ENCODE peak calls at places on chromosomes 6 and 20, in five cellular contexts. One of them, this sample, is unnamed.

GRCh38 chr6:108383967-108384366 is 89.1 kb downstream of the AFG1L start:
- DNase-seq in GM10248: no peak
- DNase-seq in NCI-H1436: no peak
- DNase-seq in tibial nerve: no peak
- DNase-seq in ELR: no peak
- DNase-seq in this sample: no peak

GRCh38 chr20:47535088-47535487 is 33.4 kb downstream of the NCOA3 start:
- DNase-seq in GM10248: no peak
- DNase-seq in tibial nerve: no peak
- DNase-seq in ELR: peak
- DNase-seq in NCI-H1436: no peak
- DNase-seq in this sample: no peak

GRCh38 chr6:109740787-109741186 is 49.7 kb downstream of the FIG4 start:
- DNase-seq in tibial nerve: no peak
- DNase-seq in NCI-H1436: no peak
- DNase-seq in ELR: no peak
- DNase-seq in GM10248: no peak
- DNase-seq in this sample: no peak

GRCh38 chr20:1427457-1428054 is 34.7 kb upstream of the FKBP1A start:
- DNase-seq in tibial nerve: no peak
- DNase-seq in NCI-H1436: peak
- DNase-seq in ELR: no peak
- DNase-seq in GM10248: no peak
- DNase-seq in this sample: no peak

GRCh38 chr6:43621078-43621835 is 7.8 kb downstream of the GTPBP2 start:
- DNase-seq in NCI-H1436: no peak
- DNase-seq in GM10248: no peak
- DNase-seq in tibial nerve: no peak
- DNase-seq in ELR: no peak
- DNase-seq in this sample: no peak

GRCh38 chr20:9474835-9475413 is 39.5 kb upstream of the LAMP5 start:
- DNase-seq in ELR: peak
- DNase-seq in NCI-H1436: no peak
- DNase-seq in GM10248: no peak
- DNase-seq in tibial nerve: no peak
- DNase-seq in this sample: no peak

GRCh38 chr20:11691766-11692165 is 225.9 kb upstream of the BTBD3 start:
- DNase-seq in NCI-H1436: no peak
- DNase-seq in tibial nerve: no peak
- DNase-seq in ELR: no peak
- DNase-seq in GM10248: no peak
- DNase-seq in this sample: no peak

GRCh38 chr6:2469428-2469827 is 224.0 kb upstream of the GMDS start:
- DNase-seq in NCI-H1436: no peak
- DNase-seq in ELR: no peak
- DNase-seq in GM10248: no peak
- DNase-seq in tibial nerve: no peak
- DNase-seq in this sample: no peak

GRCh38 chr20:37669773-37670236 is 24.0 kb upstream of the CTNNBL1 start:
- DNase-seq in tibial nerve: no peak
- DNase-seq in NCI-H1436: no peak
- DNase-seq in ELR: no peak
- DNase-seq in GM10248: no peak
- DNase-seq in this sample: no peak

GRCh38 chr6:35082733-35083403 is 58.3 kb downstream of the TCP11 start:
- DNase-seq in GM10248: no peak
- DNase-seq in NCI-H1436: no peak
- DNase-seq in tibial nerve: no peak
- DNase-seq in ELR: no peak
- DNase-seq in this sample: peak

GRCh38 chr6:169957351-169957963 is 206.0 kb downstream of the ERMARD start:
- DNase-seq in ELR: no peak
- DNase-seq in GM10248: no peak
- DNase-seq in tibial nerve: no peak
- DNase-seq in NCI-H1436: no peak
- DNase-seq in this sample: peak

GRCh38 chr6:155154158-155154830 is 109.5 kb upstream of the CLDN20 start:
- DNase-seq in tibial nerve: no peak
- DNase-seq in ELR: peak
- DNase-seq in GM10248: no peak
- DNase-seq in NCI-H1436: no peak
- DNase-seq in this sample: no peak

GRCh38 chr6:99521557-99522286 is 6.5 kb upstream of the USP45 start:
- DNase-seq in NCI-H1436: no peak
- DNase-seq in ELR: peak
- DNase-seq in GM10248: no peak
- DNase-seq in tibial nerve: no peak
- DNase-seq in this sample: no peak

GRCh38 chr6:17045581-17046322 is 56.1 kb upstream of the STMND1 start:
- DNase-seq in ELR: peak
- DNase-seq in NCI-H1436: no peak
- DNase-seq in GM10248: no peak
- DNase-seq in tibial nerve: no peak
- DNase-seq in this sample: no peak

GRCh38 chr6:150336299-150336698 is 32.5 kb upstream of the IYD start:
- DNase-seq in ELR: peak
- DNase-seq in NCI-H1436: no peak
- DNase-seq in tibial nerve: no peak
- DNase-seq in GM10248: no peak
- DNase-seq in this sample: no peak

GRCh38 chr6:7145269-7146078 is 37.7 kb downstream of the RREB1 start:
- DNase-seq in ELR: no peak
- DNase-seq in tibial nerve: no peak
- DNase-seq in GM10248: no peak
- DNase-seq in NCI-H1436: no peak
- DNase-seq in this sample: no peak

GRCh38 chr6:61711849-61712248 is 574.2 kb downstream of the KHDRBS2 start:
- DNase-seq in ELR: no peak
- DNase-seq in GM10248: no peak
- DNase-seq in tibial nerve: no peak
- DNase-seq in NCI-H1436: no peak
- DNase-seq in this sample: no peak

GRCh38 chr6:56808871-56809359 is 146.0 kb upstream of the BEND6 start:
- DNase-seq in tibial nerve: no peak
- DNase-seq in GM10248: no peak
- DNase-seq in NCI-H1436: no peak
- DNase-seq in ELR: peak
- DNase-seq in this sample: no peak